ENCODE peak calls at places on chromosomes 6 and 20, in ten cellular contexts. Z, K, W, G, C, I, D, H, F and U are unnamed samples.

GRCh38 chr20:3000852-3001523 is 42.4 kb upstream of the GNRH2 start:
- DNase-seq in H (no peak), F (peak), I (peak), G (peak), W (peak), D (peak), C (no peak), K (no peak), Z (no peak), U (no peak)

GRCh38 chr20:53077373-53078205 is 105.4 kb downstream of the TSHZ2 start:
- DNase-seq in W (no peak), G (no peak), Z (no peak), D (peak), I (no peak), F (no peak), H (no peak), C (peak), K (no peak), U (no peak)

GRCh38 chr6:3355358-3356055 is 96.8 kb downstream of the PSMG4 start:
- DNase-seq in I (no peak), G (no peak), D (no peak), W (peak), K (no peak), C (peak), Z (no peak), H (no peak), F (peak), U (no peak)

GRCh38 chr6:92715991-92716390 is 703.4 kb downstream of the EPHA7 start:
- DNase-seq in Z (no peak), D (no peak), C (no peak), I (no peak), K (no peak), G (no peak), W (no peak), F (no peak), H (no peak), U (no peak)

GRCh38 chr6:35092362-35093117 is 48.6 kb downstream of the TCP11 start:
- DNase-seq in G (no peak), C (no peak), D (peak), K (no peak), W (no peak), H (no peak), Z (no peak), I (no peak), F (peak), U (no peak)

GRCh38 chr6:135129139-135129867 is 51.8 kb upstream of the MYB start:
- DNase-seq in G (no peak), K (no peak), C (no peak), D (no peak), H (no peak), I (no peak), F (no peak), Z (no peak), W (no peak), U (no peak)

GRCh38 chr20:23096073-23096472 is 9.9 kb upstream of the CD93 start:
- DNase-seq in H (no peak), W (no peak), C (no peak), Z (no peak), D (no peak), K (no peak), G (no peak), I (no peak), F (no peak), U (no peak)

GRCh38 chr6:87558446-87558845 is 31.3 kb downstream of the RARS2 start:
- DNase-seq in Z (no peak), I (no peak), H (no peak), K (no peak), G (no peak), W (no peak), C (no peak), F (peak), D (no peak), U (no peak)

GRCh38 chr6:71510057-71510713 is 221.6 kb downstream of the OGFRL1 start:
- DNase-seq in I (peak), H (peak), G (peak), F (peak), W (peak), K (peak), D (peak), Z (no peak), C (no peak), U (no peak)

GRCh38 chr6:33088258-33088930 is 12.6 kb downstream of the HLA-DPB1 start:
- DNase-seq in C (no peak), H (no peak), G (no peak), F (no peak), D (no peak), W (no peak), Z (no peak), I (no peak), K (no peak), U (no peak)

GRCh38 chr20:728022-728944 is 40.0 kb downstream of the SLC52A3 start:
- DNase-seq in F (peak), G (peak), I (no peak), D (peak), W (no peak), Z (peak), K (peak), H (no peak), C (peak), U (peak)

GRCh38 chr6:139708342-139709199 is 334.1 kb upstream of the CITED2 start:
- DNase-seq in H (no peak), F (peak), Z (no peak), K (no peak), C (no peak), G (peak), W (no peak), D (peak), I (no peak), U (no peak)

GRCh38 chr20:20488388-20488787 is 120.5 kb downstream of the INSM1 start:
- DNase-seq in H (no peak), F (no peak), I (no peak), D (no peak), G (no peak), Z (no peak), W (no peak), K (no peak), C (no peak), U (no peak)

GRCh38 chr20:21083825-21084325 is 22.3 kb downstream of the LINC00237 start:
- DNase-seq in H (no peak), W (no peak), D (no peak), G (no peak), I (no peak), F (no peak), C (no peak), Z (no peak), K (no peak), U (no peak)

GRCh38 chr20:51811514-51811913 is 9.2 kb upstream of the SALL4 start:
- DNase-seq in H (no peak), I (no peak), G (no peak), C (no peak), D (no peak), K (no peak), W (no peak), F (no peak), Z (no peak), U (no peak)

GRCh38 chr6:46894429-46894828 is 27.3 kb downstream of the ADGRF5 start:
- DNase-seq in H (no peak), Z (no peak), D (no peak), G (no peak), I (no peak), F (no peak), C (no peak), W (no peak), K (no peak), U (no peak)

GRCh38 chr20:3701061-3701998 is 11.1 kb downstream of the SIGLEC1 start:
- DNase-seq in H (no peak), K (no peak), F (no peak), W (no peak), C (no peak), D (no peak), Z (no peak), G (no peak), I (no peak), U (no peak)

GRCh38 chr6:47161176-47161687 is 119.1 kb upstream of the ADGRF1 start:
- DNase-seq in H (peak), F (peak), D (peak), W (peak), K (no peak), Z (no peak), I (no peak), G (peak), C (no peak), U (no peak)

GRCh38 chr20:36010745-36011326 is 42.4 kb downstream of the CNBD2 start:
- DNase-seq in I (no peak), K (no peak), D (no peak), C (no peak), Z (no peak), W (no peak), H (no peak), F (no peak), G (no peak), U (no peak)

GRCh38 chr6:166707045-166707444 is 80.0 kb upstream of the RPS6KA2 start:
- DNase-seq in G (peak), D (peak), C (no peak), H (peak), I (no peak), W (peak), K (peak), Z (no peak), F (peak), U (no peak)

GRCh38 chr6:167495506-167496391 is 170.9 kb downstream of the TTLL2 start:
- DNase-seq in F (no peak), W (peak), Z (no peak), G (no peak), C (no peak), K (no peak), H (no peak), I (no peak), D (no peak), U (no peak)

GRCh38 chr6:32627831-32628230 is 9.4 kb upstream of the HLA-DQA1 start:
- DNase-seq in K (peak), G (no peak), I (no peak), D (peak), Z (no peak), F (no peak), C (peak), W (no peak), H (no peak), U (no peak)

GRCh38 chr6:169340395-169340794 is 86.7 kb upstream of the THBS2 start:
- DNase-seq in F (no peak), W (no peak), Z (no peak), C (no peak), K (no peak), I (no peak), G (peak), D (no peak), H (peak), U (no peak)

GRCh38 chr6:138402833-138403187 is 1.2 kb upstream of the HEBP2 start:
- DNase-seq in D (no peak), K (no peak), F (no peak), W (no peak), G (no peak), C (no peak), I (no peak), H (no peak), Z (no peak), U (no peak)

GRCh38 chr6:105744815-105745214 is 341.3 kb upstream of the PRDM1 start:
- DNase-seq in Z (no peak), I (no peak), F (no peak), W (no peak), K (no peak), G (no peak), C (no peak), D (no peak), H (no peak), U (no peak)

GRCh38 chr6:148272084-148272483 is 70.6 kb upstream of the SASH1 start:
- DNase-seq in Z (no peak), G (no peak), W (peak), D (peak), I (no peak), H (no peak), F (peak), C (no peak), K (no peak), U (no peak)

GRCh38 chr6:125507987-125508655 is 206.4 kb upstream of the HDDC2 start:
- DNase-seq in K (no peak), H (no peak), C (no peak), W (no peak), D (peak), F (no peak), G (no peak), Z (no peak), I (peak), U (no peak)

GRCh38 chr6:158314737-158315136 is 2.5 kb downstream of the TULP4 start:
- DNase-seq in H (no peak), C (no peak), D (no peak), I (no peak), G (no peak), W (no peak), Z (no peak), K (no peak), F (no peak), U (no peak)

GRCh38 chr6:52503344-52503747 is 73.5 kb downstream of the TRAM2 start:
- DNase-seq in W (no peak), G (peak), D (no peak), Z (no peak), K (no peak), I (no peak), F (peak), H (no peak), C (no peak), U (no peak)

GRCh38 chr6:107607109-107607508 is 117.2 kb downstream of the SOBP start:
- DNase-seq in Z (no peak), K (no peak), D (peak), W (no peak), H (no peak), F (no peak), C (no peak), G (no peak), I (no peak), U (no peak)